ENCODE peak calls at places on chromosomes 4 and X, in nine cellular contexts. C is GM23248, S is epithelial cell of esophagus, V is brain microvascular endothelial cell, N is astrocyte of the cerebellum, M is Right ventricle myocardium inferior, T is AML-193, Q is psoas muscle, I is HS-5. E is an unnamed sample.

GRCh38 chr4:152896819-152897218 is 39.3 kb upstream of the FHDC1 start:
- DNase-seq in N (no peak), C (peak), T (peak), Q (no peak), S (no peak), M (no peak), V (no peak), I (no peak), E (no peak)

GRCh38 chrX:141903400-141904155 is at the start of gene MAGEC1:
- DNase-seq in Q (no peak), I (no peak), N (no peak), C (no peak), M (no peak), S (no peak), T (no peak), V (no peak), E (no peak)

GRCh38 chr4:3492741-3493719 is 29.9 kb downstream of the DOK7 start:
- DNase-seq in Q (no peak), V (peak), I (no peak), N (no peak), C (no peak), M (peak), T (no peak), S (no peak), E (no peak)

GRCh38 chr4:95232358-95233156 is 316.2 kb downstream of the UNC5C start:
- DNase-seq in M (no peak), T (no peak), V (no peak), N (peak), S (no peak), Q (no peak), C (no peak), I (no peak), E (no peak)

GRCh38 chr4:144782345-144782744 is 136.4 kb downstream of the HHIP start:
- DNase-seq in N (peak), V (no peak), T (no peak), S (no peak), I (no peak), C (peak), M (no peak), Q (no peak), E (no peak)

GRCh38 chrX:45697591-45697990 is 496.9 kb upstream of the DIPK2B start:
- DNase-seq in N (no peak), M (no peak), S (peak), I (peak), T (no peak), C (peak), V (peak), Q (no peak), E (no peak)

GRCh38 chrX:70089575-70090297 is 27.5 kb downstream of the OTUD6A start:
- DNase-seq in M (no peak), V (peak), I (peak), S (peak), N (no peak), Q (no peak), T (no peak), C (peak), E (no peak)

GRCh38 chrX:120419465-120419864 is 49.6 kb downstream of the LAMP2 start:
- DNase-seq in M (no peak), S (no peak), I (no peak), Q (no peak), T (no peak), C (no peak), V (no peak), N (no peak), E (no peak)

GRCh38 chrX:15653961-15654360 is 10.6 kb downstream of the CLTRN start:
- DNase-seq in N (no peak), V (no peak), M (no peak), C (no peak), T (no peak), S (no peak), I (no peak), Q (no peak), E (no peak)